ENCODE peak calls at places on chromosomes 1 and 21, in four cellular contexts. H, E, Z and W are unnamed samples.

GRCh38 chr1:171913385-171913784 is 72.1 kb downstream of the DNM3 start:
- DNase-seq in Z (no peak), H (no peak), E (no peak), W (no peak)

GRCh38 chr1:26417111-26417510 is 6.5 kb downstream of the LIN28A start:
- DNase-seq in E (peak; percentile 60), Z (no peak), H (peak; percentile 64), W (peak; percentile 69)

GRCh38 chr1:232880354-232880753 is 70.1 kb upstream of the NTPCR start:
- DNase-seq in H (peak; percentile 29), Z (no peak), E (no peak), W (no peak)

GRCh38 chr1:198220428-198220827 is 63.6 kb downstream of the NEK7 start:
- DNase-seq in E (no peak), Z (no peak), H (peak; percentile 87), W (no peak)

GRCh38 chr1:216750031-216750627 is 26.9 kb upstream of the ESRRG start:
- DNase-seq in Z (peak; percentile 44), E (no peak), H (peak; percentile 69), W (peak; percentile 19)

GRCh38 chr1:110449661-110450651 is 993 bp upstream of the PROK1 start:
- DNase-seq in Z (no peak), E (no peak), H (no peak), W (no peak)

GRCh38 chr1:113040718-113041412 is 32.1 kb upstream of the LRIG2 start:
- DNase-seq in H (no peak), E (no peak), Z (no peak), W (no peak)

GRCh38 chr1:50497007-50497406 is 73.8 kb upstream of the DMRTA2 start:
- DNase-seq in E (no peak), H (no peak), Z (no peak), W (no peak)

GRCh38 chr1:109265741-109266330 is 16.5 kb downstream of the CELSR2 start:
- DNase-seq in E (peak; percentile 11), H (no peak), Z (no peak), W (no peak)

GRCh38 chr1:230806552-230806951 is 59.4 kb downstream of the CAPN9 start:
- DNase-seq in E (no peak), Z (no peak), H (no peak), W (no peak)

GRCh38 chr1:65469889-65470340 is 49.4 kb downstream of the LEPR start:
- DNase-seq in Z (no peak), E (no peak), H (peak; percentile 32), W (no peak)

GRCh38 chr1:219771039-219771438 is 157.3 kb downstream of the SLC30A10 start:
- DNase-seq in E (peak; percentile 23), Z (peak; percentile 40), H (peak; percentile 97), W (no peak)

GRCh38 chr1:231839999-231840398 is 213.4 kb downstream of the DISC1 start:
- DNase-seq in H (no peak), Z (no peak), E (no peak), W (no peak)

GRCh38 chr1:231847612-231848390 is 221.2 kb downstream of the DISC1 start:
- DNase-seq in E (no peak), Z (peak; percentile 65), H (no peak), W (no peak)

GRCh38 chr1:231841616-231842344 is 215.2 kb downstream of the DISC1 start:
- DNase-seq in E (no peak), Z (no peak), H (peak; percentile 41), W (no peak)

GRCh38 chr1:231850786-231851185 is 224.2 kb downstream of the DISC1 start:
- DNase-seq in Z (no peak), E (no peak), H (no peak), W (peak; percentile 58)

GRCh38 chr1:231844986-231845502 is 218.5 kb downstream of the DISC1 start:
- DNase-seq in E (no peak), Z (no peak), H (peak; percentile 61), W (no peak)
- H3K27ac ChIP-seq in E (no peak overlapping the region), Z (peak overlapping the region; percentile 61), H (peak overlapping the region; percentile 54), W (peak overlapping the region; percentile 90)

DNA sequence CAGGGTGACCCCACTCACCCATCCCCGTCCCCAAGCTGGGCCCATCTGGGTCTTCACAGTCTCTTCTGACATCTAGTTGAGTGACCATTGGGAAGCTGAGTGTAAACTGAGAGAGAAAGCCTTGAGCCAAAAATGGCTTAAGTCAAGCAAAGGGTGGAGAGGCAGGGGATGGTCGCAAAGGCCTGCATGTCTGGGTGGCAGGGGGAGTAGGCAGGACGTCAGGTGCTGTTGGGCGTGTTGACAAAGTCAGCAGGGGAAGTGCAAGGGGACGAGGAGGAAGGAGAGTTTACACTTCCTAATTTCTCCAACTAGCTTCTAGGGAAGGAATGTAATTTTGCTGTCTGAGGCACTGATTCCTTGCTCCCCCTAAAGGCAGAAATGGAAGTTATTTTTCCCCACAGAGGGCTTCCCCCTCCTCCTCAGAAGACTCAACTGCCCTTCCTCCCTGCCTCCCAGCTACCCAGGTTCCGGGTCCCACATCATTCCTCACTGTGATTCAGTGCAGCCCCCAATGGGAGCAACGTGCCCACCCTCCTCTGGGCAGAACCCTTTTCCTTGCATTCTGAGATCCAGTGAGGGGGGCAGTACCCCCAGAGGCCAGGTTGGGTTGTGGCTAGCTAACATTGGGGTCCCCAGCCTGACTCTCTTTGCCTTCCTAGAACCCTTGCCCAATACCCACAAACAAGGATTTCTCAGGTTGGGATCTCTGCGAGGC is 1.2 kb upstream of the ADORA1 start:
- DNase-seq in Z (no peak), E (no peak), H (peak; percentile 22), W (no peak)
- TF ChIP-seq CTCF in Z (no peak), E (peak; percentile 30), H (peak; percentile 55), W (peak; percentile 35)

DNA sequence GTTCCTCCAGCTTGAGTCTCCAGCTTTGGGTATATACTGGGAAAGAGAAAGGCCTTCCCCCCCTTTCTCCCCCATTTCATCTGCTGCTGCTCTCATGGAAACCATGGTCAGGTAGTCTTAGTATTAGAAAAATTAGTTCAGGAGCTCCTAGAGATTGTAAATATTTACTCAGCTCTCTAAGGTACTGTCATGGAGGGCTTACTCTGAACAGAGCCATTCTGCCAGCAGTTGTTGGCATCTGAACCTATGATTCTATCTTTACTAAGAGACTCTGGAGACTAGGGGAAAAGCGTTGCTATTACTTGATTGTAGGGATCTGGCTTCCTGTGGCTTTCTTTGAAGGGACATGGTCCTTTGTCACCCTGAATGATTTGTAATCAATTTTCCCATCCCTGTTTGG is 6.1 kb downstream of the INTS3 start:
- DNase-seq in E (no peak), Z (no peak), H (no peak), W (no peak)
- H3K27ac ChIP-seq in E (no peak overlapping the region), Z (peak overlapping the region; percentile 48), H (no peak overlapping the region), W (no peak overlapping the region)

GRCh38 chr1:93631626-93632365 is 49.8 kb downstream of the BCAR3 start:
- DNase-seq in E (no peak), Z (no peak), H (no peak), W (no peak)
- TF ChIP-seq CTCF in E (peak; percentile 15), Z (no peak), H (peak; percentile 14), W (peak; percentile 7)

GRCh38 chr1:36481091-36481490 is 1.6 kb downstream of the CSF3R start:
- DNase-seq in H (no peak), E (no peak), Z (no peak), W (no peak)

GRCh38 chr1:36484099-36484498 is 1.4 kb upstream of the CSF3R start:
- DNase-seq in E (no peak), H (no peak), Z (no peak), W (no peak)

GRCh38 chr1:36480161-36480560 is 2.6 kb downstream of the CSF3R start:
- DNase-seq in E (no peak), H (no peak), Z (no peak), W (no peak)

GRCh38 chr1:36481771-36482723 is 666 bp downstream of the CSF3R start:
- DNase-seq in Z (no peak), H (no peak), E (no peak), W (no peak)

GRCh38 chr1:36482724-36483388 is at the start of gene CSF3R:
- DNase-seq in H (no peak), E (no peak), Z (no peak), W (no peak)
- H3K27ac ChIP-seq in H (no peak within 1 kb of the TSS), E (no peak within 1 kb of the TSS), Z (peak within 1 kb of the TSS; percentile 55), W (no peak within 1 kb of the TSS)

GRCh38 chr21:44907225-44907965 is 13.3 kb downstream of the ITGB2 start:
- DNase-seq in E (no peak), H (no peak), Z (no peak), W (peak; percentile 51)
- TF ChIP-seq CTCF in E (no peak), H (no peak), Z (no peak), W (no peak)